ENCODE peak calls at places on chromosome 22, in six cellular contexts. W is IMR-90, E is A549, S is SK-N-SH, G is HepG2, O is GM12878. N is an unnamed sample.

GRCh38 chr22:49392247-49392646 is 435.4 kb downstream of the BRD1 start:
- DNase-seq in W (no peak), S (no peak), G (no peak), O (no peak), E (no peak), N (no peak)

GRCh38 chr22:28976588-28976987 is 85.0 kb downstream of the C22orf31 start:
- DNase-seq in W (peak; percentile 88), S (no peak), O (no peak), E (no peak), G (no peak), N (no peak)

GRCh38 chr22:48659393-48659792 is 1168.3 kb downstream of the BRD1 start:
- DNase-seq in W (no peak), O (no peak), S (no peak), E (no peak), G (no peak), N (no peak)

GRCh38 chr22:49269928-49270327 is 557.7 kb downstream of the BRD1 start:
- DNase-seq in W (no peak), E (no peak), G (no peak), S (no peak), O (no peak), N (no peak)

GRCh38 chr22:20777420-20778177 is 3.7 kb downstream of the SERPIND1 start:
- DNase-seq in O (no peak), S (no peak), G (peak; percentile 99), W (peak; percentile 94), E (peak; percentile 85), N (peak; percentile 98)

GRCh38 chr22:45999379-45999971 is 22.5 kb upstream of the WNT7B start:
- DNase-seq in E (no peak), G (no peak), O (no peak), S (no peak), W (no peak), N (no peak)

GRCh38 chr22:39574779-39575551 is 4.4 kb downstream of the CACNA1I start:
- DNase-seq in G (peak; percentile 28), S (no peak), W (peak; percentile 95), E (peak; percentile 54), O (no peak), N (peak; percentile 75)

GRCh38 chr22:40094449-40094848 is 83.3 kb upstream of the TNRC6B start:
- DNase-seq in O (peak; percentile 15), S (no peak), E (no peak), G (no peak), W (peak; percentile 7), N (no peak)

GRCh38 chr22:31945971-31946680 is 1.8 kb downstream of the YWHAH start:
- DNase-seq in G (no peak), O (no peak), W (peak; percentile 31), E (no peak), S (no peak), N (no peak)

GRCh38 chr22:44702479-44703219 is 645 bp downstream of the PRR5 start:
- DNase-seq in G (no peak), E (no peak), W (peak; percentile 54), S (peak; percentile 59), O (no peak), N (no peak)

GRCh38 chr22:48856308-48856615 is 971.4 kb downstream of the BRD1 start:
- DNase-seq in S (no peak), W (no peak), G (no peak), O (no peak), E (no peak), N (no peak)

GRCh38 chr22:36293606-36294292 is 40.8 kb downstream of the APOL1 start:
- DNase-seq in O (no peak), E (no peak), G (no peak), W (no peak), S (no peak), N (no peak)

DNA sequence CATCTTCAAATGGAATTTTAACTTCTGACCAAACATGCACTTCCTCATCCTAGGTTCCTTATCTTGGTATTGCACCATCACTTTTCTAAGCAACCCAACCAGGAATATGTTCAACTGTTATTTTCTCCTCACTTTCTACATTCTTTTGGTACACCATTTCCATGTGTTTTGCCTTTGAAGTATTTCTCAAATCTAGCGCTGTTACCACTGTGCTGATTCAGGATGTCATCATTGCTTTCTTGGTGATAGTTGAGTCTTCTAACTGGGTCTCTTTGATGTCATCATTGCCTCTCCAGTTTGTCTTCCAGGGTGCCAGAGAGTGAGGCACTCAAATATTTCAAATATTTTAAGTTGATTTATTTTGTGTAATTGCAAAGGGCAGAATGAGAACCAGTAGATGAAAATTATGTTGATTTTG is 47.5 kb downstream of the HORMAD2 start:
- DNase-seq in E (peak; percentile 25), S (no peak), W (peak; percentile 89), O (no peak), G (no peak), N (no peak)
- TF ChIP-seq SMC3 in E (no peak), S (no peak), W (no peak), O (no peak), G (no peak), N (no peak)

DNA sequence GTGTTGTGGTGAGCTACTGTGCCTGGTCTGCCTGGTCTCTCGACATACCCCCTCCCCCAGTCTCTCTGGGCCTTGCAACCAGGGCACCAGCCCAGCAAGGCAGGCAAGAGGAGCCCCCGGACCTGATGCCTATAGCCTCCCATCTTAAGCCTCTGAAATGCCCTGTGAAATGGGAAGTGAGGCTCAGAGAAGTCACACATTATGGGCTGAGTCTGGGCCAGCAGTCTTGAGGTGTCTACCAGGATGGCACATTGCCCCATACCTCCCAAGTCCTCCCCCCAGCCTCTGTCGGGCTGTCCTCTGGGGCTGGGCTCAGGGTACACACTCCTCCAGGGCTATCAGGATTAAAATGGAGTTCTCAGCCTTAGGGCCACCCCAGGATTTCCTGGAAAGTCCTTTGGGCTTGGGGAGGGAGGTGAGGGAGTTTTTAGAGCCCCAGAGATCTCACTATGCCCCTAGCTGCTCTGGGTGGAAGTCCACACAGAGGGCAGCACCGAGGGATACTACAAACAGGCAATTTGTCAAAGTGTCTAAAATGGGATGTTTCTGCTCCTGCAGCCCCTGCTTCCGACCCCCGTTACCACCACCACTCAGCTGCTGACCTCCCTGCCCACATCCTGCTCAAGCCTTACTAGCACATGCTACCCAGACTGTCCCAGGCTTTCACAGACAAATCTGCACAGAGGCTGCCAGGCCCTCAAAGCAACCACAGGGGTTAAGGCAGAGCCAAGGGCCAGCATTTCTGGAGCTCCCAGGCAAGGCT is 3.1 kb upstream of the SH3BP1 start:
- DNase-seq in E (no peak), O (no peak), S (no peak), W (peak; percentile 75), G (no peak), N (no peak)
- TF ChIP-seq SMC3 in E (no peak), O (no peak), S (no peak), W (no peak), G (no peak), N (no peak)

GRCh38 chr22:24583221-24583971 is 9.5 kb downstream of the LRRC75B start:
- DNase-seq in G (peak; percentile 76), W (peak; percentile 15), S (peak; percentile 84), O (no peak), E (no peak), N (no peak)
- TF ChIP-seq SMC3 in G (no peak), W (no peak), S (no peak), O (no peak), E (no peak), N (no peak)

DNA sequence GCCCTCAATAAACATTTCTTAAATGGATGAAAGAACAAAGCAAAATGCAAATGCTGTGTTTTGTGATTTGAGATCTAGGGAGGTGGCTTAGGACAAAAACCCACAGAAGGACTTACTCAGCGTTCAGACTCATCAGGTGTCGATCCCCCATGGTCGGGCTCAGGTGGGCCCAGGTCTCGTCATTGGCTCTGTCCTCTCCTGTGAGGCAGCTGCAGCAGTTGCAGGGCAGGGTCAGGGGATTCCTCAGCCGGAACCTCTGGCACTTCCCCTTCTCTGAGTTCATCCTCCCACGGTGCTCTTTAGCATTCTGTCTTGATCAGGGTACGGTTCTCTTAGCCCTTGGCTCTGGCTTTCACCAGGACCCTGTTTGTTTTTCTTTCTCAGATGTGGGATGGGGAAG is 14.0 kb upstream of the ACR start:
- DNase-seq in O (no peak), W (peak; percentile 17), S (no peak), G (no peak), E (no peak), N (no peak)
- TF ChIP-seq SMC3 in O (no peak), W (no peak), S (no peak), G (no peak), E (no peak), N (no peak)

GRCh38 chr22:26321469-26321913 is 107.6 kb upstream of the ASPHD2 start:
- DNase-seq in S (no peak), E (peak; percentile 9), G (no peak), W (peak; percentile 45), O (no peak), N (peak; percentile 27)
- TF ChIP-seq SMC3 in S (no peak), E (no peak), G (no peak), W (no peak), O (no peak), N (no peak)

DNA sequence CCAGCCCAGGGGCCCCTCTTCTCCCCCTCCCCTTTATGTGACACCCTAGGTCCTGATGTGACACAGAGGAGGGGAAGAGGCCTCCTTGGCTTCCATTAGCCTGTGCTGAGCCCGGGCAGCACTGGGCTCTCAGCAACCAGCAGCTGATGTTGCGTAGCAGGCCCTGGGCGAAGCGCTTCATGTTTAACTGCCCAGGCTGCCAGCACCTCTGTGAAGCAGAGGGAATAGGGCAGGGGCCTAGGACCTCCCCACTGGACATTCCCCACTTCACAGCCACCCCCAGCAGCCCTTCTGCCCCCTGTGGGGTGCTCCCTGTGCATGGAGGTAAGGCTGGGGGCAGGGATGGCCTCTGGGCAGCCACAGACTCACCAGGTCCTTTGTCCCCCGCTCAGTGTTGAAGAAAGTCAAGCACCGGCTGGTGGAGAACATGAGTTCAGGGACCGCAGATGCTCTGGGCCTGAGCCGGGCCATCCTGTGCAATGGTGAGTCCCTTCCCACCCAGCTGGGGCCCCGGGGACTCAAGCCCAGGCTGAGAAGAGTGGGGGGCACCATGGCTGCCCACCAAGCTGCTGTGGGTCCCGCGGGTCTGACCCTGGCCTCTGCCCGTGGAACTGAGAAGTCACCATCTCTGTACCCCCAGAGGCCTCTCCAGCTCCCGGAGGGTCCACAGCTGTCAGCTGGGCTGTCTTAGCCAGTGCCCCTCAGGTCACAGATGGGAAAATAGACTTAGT is 11.6 kb downstream of the PICK1 start:
- DNase-seq in S (no peak), G (no peak), W (no peak), E (no peak), O (no peak), N (no peak)
- TF ChIP-seq SMC3 in S (no peak), G (no peak), W (no peak), E (no peak), O (no peak), N (no peak)

GRCh38 chr22:17501679-17502285 is 61.5 kb upstream of the SLC25A18 start:
- DNase-seq in G (peak; percentile 63), W (peak; percentile 66), S (peak; percentile 69), E (peak; percentile 67), O (peak; percentile 57), N (peak; percentile 75)
- TF ChIP-seq SMC3 in G (peak; percentile 81), W (peak; percentile 75), S (peak; percentile 72), E (peak; percentile 57), O (peak; percentile 96), N (peak; percentile 66)

DNA sequence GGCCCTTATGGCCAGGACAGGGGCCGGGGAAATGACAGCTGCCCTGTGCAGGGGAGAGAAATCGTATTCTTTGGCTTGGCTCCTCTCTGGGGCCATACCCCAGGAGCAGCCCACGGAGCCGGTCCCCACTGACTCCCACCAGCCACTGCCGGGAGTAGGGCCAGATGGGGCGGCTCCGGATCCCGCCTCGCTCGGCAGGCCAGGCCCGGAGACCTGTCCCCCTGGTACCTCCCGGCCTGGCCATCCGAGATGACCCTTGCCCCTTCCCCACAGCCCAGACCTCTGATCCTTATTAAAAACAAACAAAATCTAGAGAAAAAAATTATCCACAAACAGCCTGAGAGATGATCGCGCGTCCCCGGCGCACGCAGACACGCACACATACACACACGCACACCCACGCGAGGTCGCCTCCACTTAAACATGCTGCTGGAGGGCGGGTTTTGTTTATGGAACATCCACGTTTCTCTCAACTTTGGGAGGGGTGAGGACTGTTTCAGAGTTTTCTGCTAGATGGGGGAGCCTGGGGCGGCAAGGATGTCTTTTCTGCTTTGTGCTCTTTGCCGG is 59.1 kb downstream of the IGLL1 start:
- DNase-seq in G (peak; percentile 55), E (peak; percentile 20), W (peak; percentile 29), O (no peak), S (peak; percentile 70), N (peak; percentile 33)
- TF ChIP-seq SMC3 in G (no peak), E (no peak), W (no peak), O (no peak), S (no peak), N (no peak)